ENCODE peak calls at places on chromosomes 7 and 10, in four cellular contexts. B is epithelial cell of esophagus; F is BE2C; E is stimulated activated CD4-positive, alpha-beta T cell treated with anti-CD3 and anti-CD28 coated beads, TNF-alpha, amount 100 ng/mL, for 48 hours. Y is an unnamed sample.

GRCh38 chr7:884191-885003 is 8.0 kb downstream of the GET4 start:
- DNase-seq in E (no peak), F (no peak), B (peak), Y (peak)

GRCh38 chr10:61832866-61833481 is 68.5 kb upstream of the ARID5B start:
- DNase-seq in B (no peak), E (no peak), F (no peak), Y (no peak)

GRCh38 chr10:77724820-77725219 is 87.2 kb upstream of the KCNMA1 start:
- DNase-seq in E (no peak), F (no peak), B (no peak), Y (no peak)

GRCh38 chr10:42304341-42304740 is 334.0 kb downstream of the ZNF33B start:
- DNase-seq in B (no peak), E (no peak), F (no peak), Y (no peak)

GRCh38 chr10:77637474-77637985 is at the start of gene KCNMA1:
- DNase-seq in B (peak), E (no peak), F (peak), Y (no peak)

GRCh38 chr10:5905854-5906507 is 15.9 kb downstream of the FBH1 start:
- DNase-seq in B (no peak), F (no peak), E (no peak), Y (no peak)

GRCh38 chr10:46553238-46554049 is 3.0 kb downstream of the GPRIN2 start:
- DNase-seq in B (no peak), E (no peak), F (peak), Y (peak)

GRCh38 chr7:150649084-150649385 is 16.9 kb upstream of the GIMAP6 start:
- DNase-seq in B (no peak), F (no peak), E (no peak), Y (no peak)

GRCh38 chr10:6766061-6766460 is 186.0 kb upstream of the PRKCQ start:
- DNase-seq in F (no peak), B (no peak), E (no peak), Y (no peak)

GRCh38 chr7:74043523-74043951 is 15.6 kb downstream of the ELN start:
- DNase-seq in E (no peak), F (peak), B (no peak), Y (no peak)

GRCh38 chr7:32518534-32519140 is 23.3 kb downstream of the AVL9 start:
- DNase-seq in B (peak), F (no peak), E (no peak), Y (no peak)

GRCh38 chr10:3172081-3172445 is 519 bp downstream of the PITRM1 start:
- DNase-seq in F (no peak), E (peak), B (peak), Y (no peak)

GRCh38 chr10:114448897-114449296 is 44.6 kb upstream of the AFAP1L2 start:
- DNase-seq in F (no peak), E (no peak), B (no peak), Y (no peak)

GRCh38 chr10:86752311-86752710 is 4.1 kb upstream of the BMPR1A start:
- DNase-seq in E (no peak), B (no peak), F (no peak), Y (no peak)

GRCh38 chr7:43844257-43844656 is 25.1 kb downstream of the MRPS24 start:
- DNase-seq in E (no peak), F (no peak), B (peak), Y (no peak)

GRCh38 chr7:151851160-151851751 is 25.7 kb downstream of the PRKAG2 start:
- DNase-seq in F (no peak), B (peak), E (no peak), Y (peak)

GRCh38 chr7:134891262-134892001 is 94.9 kb upstream of the AGBL3 start:
- DNase-seq in B (peak), E (no peak), F (peak), Y (no peak)

Y was measured in CD14-positive monocyte.